ENCODE peak calls at places on chromosomes 13 and 19, in five cellular contexts. H is tibial artery, W is retinal pigment epithelial cell, E is WERI-Rb-1, P is sigmoid colon. D is an unnamed sample.

GRCh38 chr13:29435125-29435911 is 160.2 kb downstream of the SLC7A1 start:
- DNase-seq in E (no peak), H (no peak), W (no peak), P (peak), D (no peak)

GRCh38 chr19:1923319-1923718 is 17.7 kb upstream of the CSNK1G2 start:
- DNase-seq in P (no peak), H (no peak), E (no peak), W (no peak), D (no peak)

GRCh38 chr13:65656740-65657329 is 1573.3 kb downstream of the PCDH9 start:
- DNase-seq in H (no peak), P (no peak), W (no peak), E (no peak), D (no peak)

GRCh38 chr13:73059460-73060250 is 850 bp downstream of the KLF5 start:
- DNase-seq in W (no peak), P (peak), E (peak), H (peak), D (peak)

GRCh38 chr19:28595722-28596121 is 617.2 kb downstream of the UQCRFS1 start:
- DNase-seq in H (no peak), E (no peak), W (no peak), P (no peak), D (no peak)

GRCh38 chr19:6216996-6217751 is 62.6 kb downstream of the MLLT1 start:
- DNase-seq in P (peak), E (peak), H (no peak), W (peak), D (peak)

GRCh38 chr13:78197231-78197630 is 278.6 kb upstream of the EDNRB start:
- DNase-seq in P (no peak), E (no peak), H (no peak), W (no peak), D (no peak)

GRCh38 chr13:44155422-44156293 is 218.0 kb upstream of the SERP2 start:
- DNase-seq in P (peak), H (peak), E (no peak), W (no peak), D (no peak)

GRCh38 chr19:34430738-34431625 is 2.8 kb downstream of the UBA2 start:
- DNase-seq in E (peak), H (no peak), P (no peak), W (no peak), D (no peak)

GRCh38 chr19:19460761-19461265 is 54.5 kb downstream of the TSSK6 start:
- DNase-seq in P (peak), H (peak), W (no peak), E (peak), D (no peak)

GRCh38 chr13:19020988-19021387 is 160.6 kb downstream of the TUBA3C start:
- DNase-seq in W (no peak), E (no peak), H (no peak), P (no peak), D (no peak)

GRCh38 chr19:47203254-47203653 is 27.7 kb downstream of the BBC3 start:
- DNase-seq in W (no peak), P (no peak), H (no peak), E (no peak), D (no peak)

GRCh38 chr19:42514449-42514848 is 13.8 kb downstream of the CEACAM1 start:
- DNase-seq in E (no peak), H (no peak), P (no peak), W (no peak), D (no peak)

GRCh38 chr13:85377783-85378182 is 421.4 kb downstream of the SLITRK6 start:
- DNase-seq in E (no peak), W (no peak), H (no peak), P (no peak), D (no peak)

GRCh38 chr13:109393045-109393444 is 393.3 kb downstream of the IRS2 start:
- DNase-seq in W (no peak), P (no peak), H (no peak), E (no peak), D (no peak)

GRCh38 chr13:113129480-113129879 is 6.9 kb downstream of the F10 start:
- DNase-seq in P (no peak), E (peak), W (no peak), H (no peak), D (no peak)

GRCh38 chr19:46211201-46211881 is 18.2 kb upstream of the IGFL1 start:
- DNase-seq in P (no peak), E (no peak), H (no peak), W (no peak), D (no peak)

GRCh38 chr13:113802090-113802531 is 43.1 kb downstream of the TMEM255B start:
- DNase-seq in H (peak), W (no peak), E (peak), P (peak), D (no peak)

GRCh38 chr13:114076329-114076761 is 56.1 kb downstream of the RASA3 start:
- DNase-seq in W (no peak), E (no peak), H (no peak), P (peak), D (peak)

GRCh38 chr19:45171211-45171623 is 6.8 kb downstream of the TRAPPC6A start:
- DNase-seq in W (no peak), E (no peak), H (no peak), P (no peak), D (no peak)

GRCh38 chr13:46386996-46387851 is at the start of gene RUBCNL:
- DNase-seq in W (no peak), E (peak), H (no peak), P (no peak), D (no peak)

GRCh38 chr13:108146642-108147041 is 68.7 kb downstream of the LIG4 start:
- DNase-seq in P (no peak), W (no peak), E (no peak), H (no peak), D (no peak)

GRCh38 chr19:3210347-3211017 is 14.0 kb upstream of the CELF5 start:
- DNase-seq in H (peak), E (peak), P (no peak), W (no peak), D (no peak)

GRCh38 chr13:80133631-80134083 is 207.3 kb downstream of the SPRY2 start:
- DNase-seq in W (no peak), P (no peak), H (no peak), E (no peak), D (no peak)

GRCh38 chr19:17687141-17687856 is 855 bp downstream of the UNC13A start:
- DNase-seq in P (no peak), E (peak), W (no peak), H (no peak), D (no peak)

GRCh38 chr13:20843177-20843576 is 59.4 kb downstream of the XPO4 start:
- DNase-seq in P (no peak), H (no peak), E (no peak), W (no peak), D (no peak)

GRCh38 chr19:49894011-49894664 is 2.5 kb downstream of the IL4I1 start:
- DNase-seq in P (no peak), E (no peak), W (no peak), H (no peak), D (no peak)

GRCh38 chr13:25756916-25757315 is 294.9 kb downstream of the SHISA2 start:
- DNase-seq in P (no peak), E (no peak), W (no peak), H (no peak), D (no peak)
- TF ChIP-seq CTCF in P (no peak), E (peak), W (peak), H (no peak), D (no peak)

GRCh38 chr13:31538067-31539042 is 201.0 kb upstream of the RXFP2 start:
- DNase-seq in W (no peak), H (peak), E (no peak), P (no peak), D (peak)
- TF ChIP-seq CTCF in W (peak), H (peak), E (peak), P (no peak), D (peak)

DNA sequence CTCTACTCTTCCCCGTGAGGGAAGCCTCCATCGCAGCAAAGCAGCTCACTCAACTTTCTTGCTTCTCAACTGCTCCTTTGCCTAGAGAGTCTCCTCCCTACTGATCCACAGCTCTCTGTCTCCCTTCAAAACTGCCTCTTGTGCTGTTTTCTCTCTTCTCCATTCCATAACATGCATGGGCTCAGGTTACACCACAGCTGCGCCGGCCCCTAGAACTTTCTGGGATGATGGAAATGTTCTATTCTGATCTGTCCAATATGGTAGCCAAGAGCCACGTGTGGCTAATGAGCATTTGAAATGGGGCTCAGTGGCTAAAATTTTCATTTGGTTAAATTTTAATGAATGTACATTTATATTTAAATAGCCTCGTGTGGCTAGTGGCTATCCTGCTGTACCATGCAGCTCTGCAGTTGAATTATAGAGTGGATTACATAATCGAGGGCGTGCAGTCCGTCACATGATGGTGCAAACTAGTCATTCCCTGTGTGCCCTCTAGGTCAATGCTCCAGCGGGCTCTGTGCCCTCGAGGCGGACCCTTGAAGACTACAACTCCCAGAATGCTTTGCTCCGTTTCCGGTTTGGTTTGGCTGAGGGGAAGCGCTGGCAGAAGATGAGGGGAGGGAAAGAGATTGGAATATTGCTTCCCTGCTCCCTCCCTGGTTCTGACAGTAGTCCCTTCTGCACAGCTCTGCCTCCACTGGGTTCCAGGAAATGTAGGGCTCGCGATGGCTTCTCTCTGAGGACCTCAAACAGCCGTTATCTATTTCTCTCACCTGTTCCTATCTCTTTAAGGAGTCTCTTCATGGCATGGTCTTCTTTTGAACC is 109.8 kb downstream of the CACNA1A start:
- DNase-seq in H (peak), E (no peak), P (peak), W (peak), D (no peak)
- TF ChIP-seq CTCF in H (peak), E (no peak), P (no peak), W (no peak), D (no peak)

GRCh38 chr19:31181535-31181934 is 167.7 kb downstream of the TSHZ3 start:
- DNase-seq in W (no peak), P (no peak), H (no peak), E (no peak), D (no peak)
- TF ChIP-seq CTCF in W (no peak), P (no peak), H (no peak), E (no peak), D (no peak)